ENCODE peak calls at places on chromosomes 4 and X, in seven cellular contexts. X is neural progenitor cell, Z is A549, G is endodermal cell, Q is nephron progenitor cell, I is psoas muscle, T is upper lobe of left lung. V is an unnamed sample.

GRCh38 chr4:187603093-187603395 is 392.5 kb upstream of the ZFP42 start:
- DNase-seq in X (no peak), Z (no peak), G (no peak), Q (no peak), I (no peak), T (no peak), V (no peak)

GRCh38 chr4:576991-577498 is 950 bp upstream of the TMEM271 start:
- DNase-seq in X (peak), Z (no peak), G (no peak), Q (no peak), I (no peak), T (peak), V (peak)

GRCh38 chr4:120869511-120870278 is 52.8 kb downstream of the PRDM5 start:
- DNase-seq in X (no peak), Z (no peak), G (no peak), Q (no peak), I (no peak), T (no peak), V (no peak)

GRCh38 chrX:81564851-81565250 is 362.9 kb downstream of the SH3BGRL start:
- DNase-seq in X (no peak), Z (no peak), G (no peak), Q (no peak), I (no peak), T (no peak), V (no peak)

GRCh38 chrX:129823115-129823514 is 20.6 kb downstream of the ZDHHC9 start:
- DNase-seq in X (peak), Z (peak), G (peak), Q (peak), I (no peak), T (no peak), V (no peak)

GRCh38 chrX:151458824-151459223 is 61.8 kb downstream of the VMA21 start:
- DNase-seq in X (no peak), Z (no peak), G (no peak), Q (no peak), I (no peak), T (no peak), V (no peak)

GRCh38 chr4:17514865-17515264 is at the start of gene CLRN2:
- DNase-seq in X (no peak), Z (no peak), G (no peak), Q (no peak), I (no peak), T (no peak), V (no peak)

GRCh38 chr4:104625706-104626105 is 131.0 kb upstream of the CXXC4 start:
- DNase-seq in X (no peak), Z (no peak), G (no peak), Q (no peak), I (no peak), T (no peak), V (no peak)

GRCh38 chrX:50430917-50431316 is 39.7 kb downstream of the DGKK start:
- DNase-seq in X (no peak), Z (no peak), G (no peak), Q (no peak), I (no peak), T (no peak), V (no peak)

DNA sequence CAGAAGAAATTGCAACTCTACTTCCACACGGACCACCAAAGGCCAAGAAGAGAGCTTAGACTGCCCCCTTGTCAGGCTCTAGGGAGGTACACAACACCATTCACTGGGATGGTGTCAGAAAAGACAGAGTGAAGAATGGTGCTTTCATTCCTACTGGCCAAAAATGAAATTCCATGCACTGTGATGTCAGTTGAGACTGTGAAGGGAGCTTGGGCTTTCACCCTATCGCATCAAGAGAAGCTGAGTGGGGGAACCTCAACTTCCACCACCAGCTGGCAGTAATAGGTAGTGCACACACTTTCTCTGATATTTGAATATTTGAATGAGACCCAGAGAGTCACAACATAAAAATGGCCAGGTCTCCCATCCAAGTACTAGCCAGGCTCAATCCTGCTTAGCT is 65.9 kb downstream of the ZNF711 start:
- DNase-seq in X (peak), Z (peak), G (peak), Q (no peak), I (no peak), T (no peak), V (no peak)
- TF ChIP-seq CTCF in X (peak), Z (no peak), G (peak), Q (peak), I (no peak), T (no peak), V (no peak)

GRCh38 chrX:18894156-18894555 is 89.8 kb downstream of the PHKA2 start:
- DNase-seq in X (no peak), Z (no peak), G (no peak), Q (no peak), I (peak), T (no peak), V (no peak)

GRCh38 chrX:18897611-18898010 is 86.3 kb downstream of the PHKA2 start:
- DNase-seq in X (no peak), Z (no peak), G (no peak), Q (no peak), I (no peak), T (peak), V (no peak)

GRCh38 chrX:18896680-18897544 is 87.0 kb downstream of the PHKA2 start:
- DNase-seq in X (no peak), Z (no peak), G (no peak), Q (no peak), I (no peak), T (no peak), V (no peak)

GRCh38 chrX:18893536-18893935 is 90.4 kb downstream of the PHKA2 start:
- DNase-seq in X (no peak), Z (no peak), G (no peak), Q (no peak), I (no peak), T (no peak), V (no peak)

GRCh38 chrX:18895157-18895952 is 88.6 kb downstream of the PHKA2 start:
- DNase-seq in X (no peak), Z (no peak), G (no peak), Q (no peak), I (peak), T (no peak), V (no peak)
- TF ChIP-seq CTCF in X (no peak), Z (no peak), G (no peak), Q (no peak), I (peak), T (peak), V (no peak)

DNA sequence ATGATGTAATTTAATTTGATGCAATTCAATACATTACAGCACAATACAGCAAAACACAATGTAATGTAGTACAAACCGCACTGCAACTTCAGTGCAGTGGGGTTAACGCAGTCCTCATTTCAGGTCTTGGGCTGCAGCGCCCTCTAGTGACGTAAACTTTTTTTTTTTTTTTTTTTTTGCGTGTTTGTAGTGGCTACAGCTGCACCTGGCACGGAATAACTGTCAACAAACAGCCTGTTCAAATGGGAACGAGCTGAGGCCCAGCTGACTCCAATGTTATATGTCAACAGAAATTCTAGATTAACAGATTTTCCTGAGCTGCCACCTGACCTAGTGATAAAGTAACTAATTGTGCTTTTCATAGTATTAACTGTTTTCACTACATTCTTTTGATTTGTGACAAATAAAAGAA is 33.5 kb upstream of the RASSF6 start:
- DNase-seq in X (peak), Z (peak), G (no peak), Q (no peak), I (no peak), T (no peak), V (no peak)
- TF ChIP-seq CTCF in X (peak), Z (peak), G (peak), Q (peak), I (peak), T (peak), V (peak)

DNA sequence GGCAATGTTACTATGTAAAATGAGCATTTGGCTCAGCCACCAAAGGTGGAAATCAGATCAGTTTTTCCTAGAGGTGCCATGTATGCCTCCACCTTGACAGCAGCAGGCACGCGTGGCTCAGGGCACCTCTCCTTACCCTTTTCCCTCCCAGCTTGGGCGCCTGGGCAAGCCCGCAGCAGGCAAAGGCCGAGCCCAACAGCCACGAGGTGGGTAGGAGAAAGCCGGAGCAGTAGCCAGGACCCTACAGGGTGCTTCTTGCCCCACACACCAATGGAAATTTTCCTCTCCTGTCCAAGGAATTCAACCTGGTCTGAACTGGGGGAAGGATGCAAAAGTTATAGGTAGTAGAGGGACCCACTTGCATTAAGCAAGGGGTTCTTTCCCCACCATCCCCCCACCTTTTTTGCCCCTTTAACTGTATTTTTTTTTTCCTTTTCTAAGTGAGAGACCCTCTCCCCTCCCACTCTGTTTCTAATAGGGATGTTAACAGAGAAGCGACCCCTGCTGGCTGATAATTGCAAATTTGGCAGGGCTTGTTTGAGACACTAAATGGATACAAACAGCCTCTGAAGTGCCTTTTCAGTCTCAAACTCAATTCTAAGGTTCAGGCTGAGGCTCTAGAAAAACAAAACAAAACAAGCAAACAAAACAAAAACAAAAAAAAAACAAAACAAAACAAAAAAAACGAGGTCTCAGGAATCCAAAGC is 895.1 kb downstream of the PCDH18 start:
- DNase-seq in X (peak), Z (peak), G (peak), Q (peak), I (no peak), T (peak), V (peak)
- TF ChIP-seq CTCF in X (peak), Z (peak), G (peak), Q (peak), I (no peak), T (no peak), V (peak)